ENCODE peak calls at places on chromosomes 16 and 17, in six cellular contexts. O, C, E, F, Y and R are unnamed samples.

GRCh38 chr16:4767872-4768548 is 1.0 kb upstream of the ZNF500 start:
- DNase-seq in O (no peak), C (no peak), E (no peak), F (no peak), Y (no peak), R (no peak)

GRCh38 chr17:54544239-54544638 is 356.4 kb upstream of the TOM1L1 start:
- DNase-seq in O (no peak), C (peak; percentile 87), E (no peak), F (no peak), Y (no peak), R (no peak)

GRCh38 chr17:16945513-16946201 is 26.3 kb downstream of the TNFRSF13B start:
- DNase-seq in O (no peak), C (peak; percentile 80), E (no peak), F (no peak), Y (no peak), R (no peak)

GRCh38 chr17:17561408-17562144 is 29.9 kb downstream of the PEMT start:
- DNase-seq in O (no peak), C (no peak), E (no peak), F (peak; percentile 23), Y (no peak), R (peak; percentile 43)

GRCh38 chr16:381788-382717 is at the start of gene PGAP6:
- DNase-seq in O (peak; percentile 72), C (no peak), E (peak; percentile 39), F (no peak), Y (no peak), R (peak; percentile 9)

GRCh38 chr17:8253801-8254200 is 4.7 kb downstream of the PFAS start:
- DNase-seq in O (no peak), C (no peak), E (no peak), F (no peak), Y (peak; percentile 6), R (no peak)

GRCh38 chr17:76145231-76146052 is 4.4 kb upstream of the FOXJ1 start:
- DNase-seq in O (no peak), C (peak; percentile 69), E (no peak), F (no peak), Y (no peak), R (no peak)

GRCh38 chr16:79218358-79218757 is 382.2 kb downstream of the MAF start:
- DNase-seq in O (no peak), C (no peak), E (no peak), F (no peak), Y (no peak), R (no peak)

GRCh38 chr16:53664724-53665345 is 38.8 kb downstream of the RPGRIP1L start:
- DNase-seq in O (no peak), C (no peak), E (no peak), F (no peak), Y (no peak), R (no peak)

GRCh38 chr17:60351012-60351695 is 40.8 kb downstream of the USP32 start:
- DNase-seq in O (no peak), C (no peak), E (no peak), F (no peak), Y (no peak), R (no peak)

GRCh38 chr17:2282297-2282873 is 21.2 kb downstream of the SMG6 start:
- DNase-seq in O (no peak), C (peak; percentile 37), E (no peak), F (no peak), Y (peak; percentile 59), R (peak; percentile 50)

GRCh38 chr16:88387177-88387576 is 4.4 kb downstream of the ZNF469 start:
- DNase-seq in O (no peak), C (no peak), E (no peak), F (no peak), Y (no peak), R (no peak)

GRCh38 chr17:57607553-57608120 is 137.5 kb downstream of the CCDC182 start:
- DNase-seq in O (no peak), C (no peak), E (no peak), F (no peak), Y (no peak), R (no peak)

GRCh38 chr17:29138991-29139682 is 41.1 kb downstream of the MYO18A start:
- DNase-seq in O (peak; percentile 50), C (no peak), E (no peak), F (no peak), Y (no peak), R (no peak)

GRCh38 chr17:74130276-74130675 is 73.2 kb upstream of the RPL38 start:
- DNase-seq in O (no peak), C (no peak), E (no peak), F (no peak), Y (no peak), R (no peak)

GRCh38 chr17:36900130-36900590 is 37.1 kb upstream of the LHX1 start:
- DNase-seq in O (no peak), C (no peak), E (no peak), F (no peak), Y (no peak), R (no peak)